ENCODE peak calls at places on chromosomes 7 and 10, in eight cellular contexts. One of them, this sample, is unnamed. For H3K36me3, the result is how much of the 10 kb centered on the place peaks cover.

GRCh38 chr7:104845541-104845940 is 168.5 kb upstream of the KMT2E start:
- DNase-seq in adipocyte: no peak
- DNase-seq in heart right ventricle: no peak
- DNase-seq in BJ: no peak
- DNase-seq in SK-N-MC: no peak
- DNase-seq in upper lobe of left lung: no peak
- DNase-seq in PC-9: no peak
- DNase-seq in ovary: no peak
- DNase-seq in this sample: no peak

GRCh38 chr7:31408120-31408729 is 67.7 kb upstream of the NEUROD6 start:
- DNase-seq in adipocyte: peak
- DNase-seq in heart right ventricle: no peak
- DNase-seq in BJ: no peak
- DNase-seq in SK-N-MC: peak
- DNase-seq in upper lobe of left lung: no peak
- DNase-seq in PC-9: peak
- DNase-seq in ovary: no peak
- DNase-seq in this sample: peak

GRCh38 chr7:9391984-9392383 is 958.6 kb downstream of the NXPH1 start:
- DNase-seq in adipocyte: no peak
- DNase-seq in heart right ventricle: no peak
- DNase-seq in BJ: no peak
- DNase-seq in SK-N-MC: no peak
- DNase-seq in upper lobe of left lung: no peak
- DNase-seq in PC-9: no peak
- DNase-seq in ovary: no peak
- DNase-seq in this sample: no peak

GRCh38 chr7:31443457-31443856 is 70.4 kb upstream of the ITPRID1 start:
- DNase-seq in adipocyte: peak
- DNase-seq in heart right ventricle: no peak
- DNase-seq in BJ: no peak
- DNase-seq in SK-N-MC: peak
- DNase-seq in upper lobe of left lung: no peak
- DNase-seq in PC-9: peak
- DNase-seq in ovary: no peak
- DNase-seq in this sample: peak

GRCh38 chr7:100400656-100401055 is 27.4 kb downstream of the PILRA start:
- DNase-seq in adipocyte: no peak
- DNase-seq in heart right ventricle: no peak
- DNase-seq in BJ: no peak
- DNase-seq in SK-N-MC: no peak
- DNase-seq in upper lobe of left lung: no peak
- DNase-seq in PC-9: no peak
- DNase-seq in ovary: no peak
- DNase-seq in this sample: no peak

GRCh38 chr10:89278034-89278535 is 23.8 kb upstream of the IFIT2 start:
- DNase-seq in adipocyte: peak
- DNase-seq in heart right ventricle: no peak
- DNase-seq in BJ: peak
- DNase-seq in SK-N-MC: no peak
- DNase-seq in upper lobe of left lung: no peak
- DNase-seq in PC-9: peak
- DNase-seq in ovary: peak
- DNase-seq in this sample: peak

GRCh38 chr7:128115821-128116723 is 84.8 kb upstream of the LRRC4 start:
- DNase-seq in adipocyte: no peak
- DNase-seq in heart right ventricle: no peak
- DNase-seq in BJ: no peak
- DNase-seq in SK-N-MC: no peak
- DNase-seq in upper lobe of left lung: peak
- DNase-seq in PC-9: no peak
- DNase-seq in ovary: no peak
- DNase-seq in this sample: no peak

GRCh38 chr7:98286093-98286525 is 4.6 kb downstream of the BRI3 start:
- DNase-seq in adipocyte: peak
- DNase-seq in heart right ventricle: peak
- DNase-seq in BJ: no peak
- DNase-seq in SK-N-MC: no peak
- DNase-seq in upper lobe of left lung: peak
- DNase-seq in PC-9: peak
- DNase-seq in ovary: peak
- DNase-seq in this sample: peak

GRCh38 chr7:81684513-81685262 is 85.2 kb downstream of the HGF start:
- DNase-seq in adipocyte: peak
- DNase-seq in heart right ventricle: peak
- DNase-seq in BJ: peak
- DNase-seq in SK-N-MC: peak
- DNase-seq in upper lobe of left lung: no peak
- DNase-seq in PC-9: peak
- DNase-seq in ovary: peak
- DNase-seq in this sample: peak

GRCh38 chr10:7542189-7542914 is 124.4 kb downstream of the ITIH5 start:
- DNase-seq in adipocyte: no peak
- DNase-seq in heart right ventricle: no peak
- DNase-seq in BJ: no peak
- DNase-seq in SK-N-MC: no peak
- DNase-seq in upper lobe of left lung: no peak
- DNase-seq in PC-9: no peak
- DNase-seq in ovary: no peak
- DNase-seq in this sample: no peak

GRCh38 chr7:25262586-25262985 is 34.3 kb upstream of the NPVF start:
- DNase-seq in adipocyte: no peak
- DNase-seq in heart right ventricle: no peak
- DNase-seq in BJ: no peak
- DNase-seq in SK-N-MC: no peak
- DNase-seq in upper lobe of left lung: no peak
- DNase-seq in PC-9: peak
- DNase-seq in ovary: no peak
- DNase-seq in this sample: no peak

GRCh38 chr7:150404172-150404784 is 25.1 kb downstream of the ZNF775 start:
- DNase-seq in adipocyte: no peak
- DNase-seq in heart right ventricle: no peak
- DNase-seq in BJ: no peak
- DNase-seq in SK-N-MC: no peak
- DNase-seq in upper lobe of left lung: no peak
- DNase-seq in PC-9: no peak
- DNase-seq in ovary: no peak
- DNase-seq in this sample: no peak

GRCh38 chr10:103431902-103432301 is 20.3 kb downstream of the CALHM2 start:
- DNase-seq in adipocyte: no peak
- DNase-seq in heart right ventricle: no peak
- DNase-seq in BJ: no peak
- DNase-seq in SK-N-MC: no peak
- DNase-seq in upper lobe of left lung: no peak
- DNase-seq in PC-9: no peak
- DNase-seq in ovary: no peak
- DNase-seq in this sample: no peak

DNA sequence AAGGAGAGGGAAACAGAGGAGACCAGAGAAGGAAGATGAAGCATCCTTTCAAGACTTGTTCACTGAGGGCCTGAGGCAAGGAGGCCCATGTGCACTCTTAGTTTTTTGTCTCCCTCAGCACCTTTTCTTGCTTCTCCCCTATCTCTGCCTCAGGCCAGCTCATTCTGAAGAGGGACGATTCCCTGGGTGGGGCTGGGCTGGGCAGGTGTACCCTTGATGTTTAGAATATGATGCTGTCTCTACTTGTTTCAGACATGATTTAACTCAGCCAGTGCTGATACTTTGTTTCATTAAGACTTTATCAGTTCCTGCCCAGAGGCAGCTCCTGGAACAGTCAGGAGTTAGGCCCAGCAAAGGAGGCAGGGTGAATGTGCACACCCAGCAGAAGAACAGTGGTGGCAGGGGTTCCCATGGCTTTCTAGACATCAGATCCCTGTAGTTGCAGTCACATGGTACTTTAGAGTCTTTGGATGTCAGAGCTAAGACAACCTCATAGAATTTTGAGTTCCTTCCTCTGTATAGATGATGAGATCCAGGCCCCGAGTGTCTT is 3.4 kb downstream of the PRXL2A start:
- DNase-seq in adipocyte: no peak
- DNase-seq in heart right ventricle: no peak
- DNase-seq in BJ: no peak
- DNase-seq in SK-N-MC: no peak
- DNase-seq in upper lobe of left lung: no peak
- DNase-seq in PC-9: no peak
- DNase-seq in ovary: no peak
- DNase-seq in this sample: peak
- H3K36me3 ChIP-seq in adipocyte: under half
- H3K36me3 ChIP-seq in heart right ventricle: under half
- H3K36me3 ChIP-seq in BJ: under half
- H3K36me3 ChIP-seq in SK-N-MC: under half
- H3K36me3 ChIP-seq in upper lobe of left lung: under half
- H3K36me3 ChIP-seq in PC-9: under half
- H3K36me3 ChIP-seq in ovary: under half
- H3K36me3 ChIP-seq in this sample: under half

GRCh38 chr10:72012801-72013200 is 48.6 kb downstream of the CHST3 start:
- DNase-seq in adipocyte: no peak
- DNase-seq in heart right ventricle: no peak
- DNase-seq in BJ: no peak
- DNase-seq in SK-N-MC: no peak
- DNase-seq in upper lobe of left lung: no peak
- DNase-seq in PC-9: no peak
- DNase-seq in ovary: no peak
- DNase-seq in this sample: no peak
- H3K36me3 ChIP-seq in adipocyte: under half
- H3K36me3 ChIP-seq in heart right ventricle: under half
- H3K36me3 ChIP-seq in BJ: under half
- H3K36me3 ChIP-seq in SK-N-MC: under half
- H3K36me3 ChIP-seq in upper lobe of left lung: under half
- H3K36me3 ChIP-seq in PC-9: under half
- H3K36me3 ChIP-seq in ovary: under half
- H3K36me3 ChIP-seq in this sample: under half

GRCh38 chr10:119061352-119061751 is 19.3 kb downstream of the EIF3A start:
- DNase-seq in adipocyte: no peak
- DNase-seq in heart right ventricle: no peak
- DNase-seq in BJ: no peak
- DNase-seq in SK-N-MC: no peak
- DNase-seq in upper lobe of left lung: no peak
- DNase-seq in PC-9: no peak
- DNase-seq in ovary: no peak
- DNase-seq in this sample: no peak
- H3K36me3 ChIP-seq in adipocyte: half or more
- H3K36me3 ChIP-seq in heart right ventricle: half or more
- H3K36me3 ChIP-seq in BJ: under half
- H3K36me3 ChIP-seq in SK-N-MC: half or more
- H3K36me3 ChIP-seq in upper lobe of left lung: half or more
- H3K36me3 ChIP-seq in PC-9: half or more
- H3K36me3 ChIP-seq in ovary: under half
- H3K36me3 ChIP-seq in this sample: under half

GRCh38 chr10:5927306-5927705 is 37.3 kb downstream of the FBH1 start:
- DNase-seq in adipocyte: peak
- DNase-seq in heart right ventricle: no peak
- DNase-seq in BJ: peak
- DNase-seq in SK-N-MC: no peak
- DNase-seq in upper lobe of left lung: no peak
- DNase-seq in PC-9: no peak
- DNase-seq in ovary: no peak
- DNase-seq in this sample: no peak
- H3K36me3 ChIP-seq in adipocyte: half or more
- H3K36me3 ChIP-seq in heart right ventricle: half or more
- H3K36me3 ChIP-seq in BJ: under half
- H3K36me3 ChIP-seq in SK-N-MC: under half
- H3K36me3 ChIP-seq in upper lobe of left lung: half or more
- H3K36me3 ChIP-seq in PC-9: under half
- H3K36me3 ChIP-seq in ovary: under half
- H3K36me3 ChIP-seq in this sample: under half

GRCh38 chr10:100183482-100183881 is 2.3 kb downstream of the ERLIN1 start:
- DNase-seq in adipocyte: peak
- DNase-seq in heart right ventricle: no peak
- DNase-seq in BJ: no peak
- DNase-seq in SK-N-MC: no peak
- DNase-seq in upper lobe of left lung: no peak
- DNase-seq in PC-9: peak
- DNase-seq in ovary: no peak
- DNase-seq in this sample: no peak
- H3K36me3 ChIP-seq in adipocyte: under half
- H3K36me3 ChIP-seq in heart right ventricle: under half
- H3K36me3 ChIP-seq in BJ: under half
- H3K36me3 ChIP-seq in SK-N-MC: under half
- H3K36me3 ChIP-seq in upper lobe of left lung: under half
- H3K36me3 ChIP-seq in PC-9: under half
- H3K36me3 ChIP-seq in ovary: under half
- H3K36me3 ChIP-seq in this sample: under half

DNA sequence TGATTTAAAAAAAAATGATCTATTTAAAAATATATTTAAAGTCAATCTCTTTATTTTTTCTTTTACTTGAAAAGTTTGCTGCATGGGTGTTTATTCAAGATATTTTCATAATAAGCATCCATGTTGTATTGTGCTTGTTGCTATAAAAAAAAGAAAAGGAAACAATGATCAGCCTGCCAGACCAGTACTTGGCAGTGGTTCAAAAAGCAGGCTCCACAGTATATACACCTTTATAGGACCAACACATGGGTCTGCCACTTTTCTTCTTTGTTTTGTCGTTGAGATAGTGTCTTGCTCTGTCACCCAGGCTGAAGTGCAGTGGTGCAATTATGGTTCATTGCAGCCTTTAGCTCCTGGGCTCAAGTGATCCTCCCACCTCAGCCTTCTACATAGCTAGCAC is 228.0 kb downstream of the TWIST1 start:
- DNase-seq in adipocyte: no peak
- DNase-seq in heart right ventricle: no peak
- DNase-seq in BJ: no peak
- DNase-seq in SK-N-MC: no peak
- DNase-seq in upper lobe of left lung: no peak
- DNase-seq in PC-9: no peak
- DNase-seq in ovary: no peak
- DNase-seq in this sample: no peak
- H3K36me3 ChIP-seq in adipocyte: under half
- H3K36me3 ChIP-seq in heart right ventricle: under half
- H3K36me3 ChIP-seq in BJ: under half
- H3K36me3 ChIP-seq in SK-N-MC: under half
- H3K36me3 ChIP-seq in upper lobe of left lung: under half
- H3K36me3 ChIP-seq in PC-9: under half
- H3K36me3 ChIP-seq in ovary: under half
- H3K36me3 ChIP-seq in this sample: under half